ENCODE peak calls at places on chromosomes 2 and 18, in seven cellular contexts. J is fibroblast of lung; E is cardiac muscle cell; A is ovary; S is effector memory CD4-positive, alpha-beta T cell; Y is heart right ventricle; D is heart left ventricle. F is an unnamed sample. For H3K9me3 and H3K4me1, the result is how much of the 10 kb centered on the place peaks cover.

GRCh38 chr2:70961648-70961994 is 16.8 kb upstream of the ANKRD53 start:
- DNase-seq in J (no peak), E (no peak), A (no peak), S (no peak), Y (no peak), D (no peak), F (no peak)

GRCh38 chr2:47869859-47870258 is 36.4 kb downstream of the FBXO11 start:
- DNase-seq in J (no peak), E (no peak), A (no peak), S (no peak), Y (no peak), D (no peak), F (no peak)

GRCh38 chr2:31980674-31981356 is 30.0 kb downstream of the MEMO1 start:
- DNase-seq in J (peak), E (peak), A (no peak), S (no peak), Y (no peak), D (no peak), F (peak)

GRCh38 chr2:134621939-134622705 is 96.7 kb downstream of the TMEM163 start:
- DNase-seq in J (no peak), E (peak), A (no peak), S (no peak), Y (no peak), D (no peak), F (no peak)

GRCh38 chr18:49757513-49758262 is 55.6 kb downstream of the ACAA2 start:
- DNase-seq in J (no peak), E (no peak), A (no peak), S (no peak), Y (no peak), D (no peak), F (no peak)

GRCh38 chr2:206792645-206793044 is 27.2 kb downstream of the FASTKD2 start:
- DNase-seq in J (no peak), E (no peak), A (no peak), S (no peak), Y (no peak), D (no peak), F (no peak)

GRCh38 chr2:23661276-23662050 is 265.5 kb downstream of the ATAD2B start:
- DNase-seq in J (no peak), E (no peak), A (no peak), S (no peak), Y (no peak), D (no peak), F (no peak)

GRCh38 chr2:225100856-225101294 is 58.6 kb upstream of the DOCK10 start:
- DNase-seq in J (peak), E (peak), A (no peak), S (no peak), Y (no peak), D (no peak), F (no peak)

GRCh38 chr2:172374318-172375240 is 52.8 kb upstream of the ITGA6 start:
- DNase-seq in J (no peak), E (no peak), A (no peak), S (no peak), Y (no peak), D (no peak), F (no peak)

GRCh38 chr18:36382151-36382550 is 84.6 kb downstream of the FHOD3 start:
- DNase-seq in J (no peak), E (no peak), A (no peak), S (no peak), Y (no peak), D (no peak), F (no peak)

GRCh38 chr18:267380-267687 is 513 bp downstream of the THOC1 start:
- DNase-seq in J (no peak), E (no peak), A (no peak), S (no peak), Y (no peak), D (no peak), F (no peak)

GRCh38 chr2:71944183-71944550 is 203.5 kb downstream of the CYP26B1 start:
- DNase-seq in J (no peak), E (no peak), A (no peak), S (no peak), Y (no peak), D (no peak), F (no peak)

GRCh38 chr2:903223-903900 is 47.3 kb upstream of the SNTG2 start:
- DNase-seq in J (no peak), E (no peak), A (no peak), S (no peak), Y (no peak), D (no peak), F (no peak)

GRCh38 chr2:113211226-113212105 is 37.7 kb downstream of the PSD4 start:
- DNase-seq in J (peak), E (no peak), A (no peak), S (no peak), Y (no peak), D (no peak), F (no peak)

GRCh38 chr18:13437034-13437433 is 218.5 kb downstream of the LDLRAD4 start:
- DNase-seq in J (no peak), E (no peak), A (no peak), S (no peak), Y (no peak), D (no peak), F (no peak)

GRCh38 chr18:8800041-8800441 is 94.7 kb downstream of the MTCL1 start:
- DNase-seq in J (peak), E (peak), A (peak), S (no peak), Y (no peak), D (no peak), F (no peak)

GRCh38 chr2:11809586-11810236 is 63.3 kb downstream of the LPIN1 start:
- DNase-seq in J (no peak), E (peak), A (no peak), S (no peak), Y (no peak), D (no peak), F (no peak)

GRCh38 chr2:160695402-160696060 is 201.9 kb upstream of the RBMS1 start:
- DNase-seq in J (peak), E (no peak), A (no peak), S (no peak), Y (no peak), D (no peak), F (no peak)

GRCh38 chr2:45260946-45261345 is 251.7 kb upstream of the SIX2 start:
- DNase-seq in J (no peak), E (no peak), A (no peak), S (no peak), Y (no peak), D (no peak), F (no peak)

GRCh38 chr2:235300368-235301201 is 193.3 kb upstream of the AGAP1 start:
- DNase-seq in J (peak), E (peak), A (peak), S (no peak), Y (peak), D (no peak), F (no peak)

GRCh38 chr2:219182331-219183150 is 4.5 kb downstream of the RETREG2 start:
- DNase-seq in J (no peak), E (no peak), A (no peak), S (no peak), Y (no peak), D (no peak), F (no peak)

GRCh38 chr2:211161236-211161635 is 604.8 kb downstream of the CPS1 start:
- DNase-seq in J (no peak), E (no peak), A (no peak), S (no peak), Y (no peak), D (no peak), F (no peak)

GRCh38 chr2:27275211-27276150 is at the start of gene DNAJC5G:
- DNase-seq in J (no peak), E (no peak), A (no peak), S (no peak), Y (no peak), D (no peak), F (no peak)

GRCh38 chr18:5975111-5975622 is 79.8 kb upstream of the TMEM200C start:
- DNase-seq in J (peak), E (peak), A (no peak), S (no peak), Y (no peak), D (no peak), F (no peak)

GRCh38 chr2:3222636-3223035 is 155.0 kb downstream of the EIPR1 start:
- DNase-seq in J (no peak), E (no peak), A (no peak), S (peak), Y (no peak), D (no peak), F (no peak)

GRCh38 chr2:191804711-191805230 is 42.1 kb downstream of the CAVIN2 start:
- DNase-seq in J (no peak), E (no peak), A (no peak), S (no peak), Y (no peak), D (no peak), F (no peak)

GRCh38 chr18:3044931-3045698 is 32.2 kb upstream of the LPIN2 start:
- DNase-seq in J (no peak), E (peak), A (no peak), S (no peak), Y (no peak), D (peak), F (no peak)

GRCh38 chr2:54444503-54444902 is 11.6 kb upstream of the SPTBN1 start:
- DNase-seq in J (no peak), E (no peak), A (no peak), S (no peak), Y (peak), D (peak), F (no peak)

GRCh38 chr2:102782187-102782586 is 20.4 kb downstream of the TMEM182 start:
- DNase-seq in J (no peak), E (no peak), A (no peak), S (no peak), Y (no peak), D (no peak), F (no peak)

GRCh38 chr2:136010126-136010525 is 24.7 kb upstream of the DARS1 start:
- DNase-seq in J (no peak), E (no peak), A (no peak), S (no peak), Y (no peak), D (no peak), F (no peak)

GRCh38 chr2:101766871-101767739 is 69.6 kb downstream of the MAP4K4 start:
- DNase-seq in J (peak), E (peak), A (no peak), S (no peak), Y (no peak), D (no peak), F (no peak)

GRCh38 chr18:70496749-70497294 is 208.0 kb downstream of the SOCS6 start:
- DNase-seq in J (no peak), E (no peak), A (no peak), S (no peak), Y (no peak), D (no peak), F (no peak)

GRCh38 chr2:183089192-183089851 is 10.8 kb downstream of the DUSP19 start:
- DNase-seq in J (no peak), E (no peak), A (no peak), S (no peak), Y (no peak), D (no peak), F (no peak)

GRCh38 chr18:9082763-9083510 is 19.6 kb upstream of the NDUFV2 start:
- DNase-seq in J (no peak), E (no peak), A (no peak), S (peak), Y (no peak), D (no peak), F (no peak)

GRCh38 chr2:44453289-44453688 is 91.5 kb downstream of the CAMKMT start:
- DNase-seq in J (no peak), E (no peak), A (no peak), S (no peak), Y (no peak), D (no peak), F (no peak)

GRCh38 chr2:204261776-204262175 is 283.5 kb upstream of the PARD3B start:
- DNase-seq in J (no peak), E (no peak), A (no peak), S (no peak), Y (no peak), D (no peak), F (no peak)

GRCh38 chr2:240277073-240277806 is 136.8 kb upstream of the OTOS start:
- DNase-seq in J (peak), E (peak), A (no peak), S (no peak), Y (no peak), D (peak), F (no peak)

DNA sequence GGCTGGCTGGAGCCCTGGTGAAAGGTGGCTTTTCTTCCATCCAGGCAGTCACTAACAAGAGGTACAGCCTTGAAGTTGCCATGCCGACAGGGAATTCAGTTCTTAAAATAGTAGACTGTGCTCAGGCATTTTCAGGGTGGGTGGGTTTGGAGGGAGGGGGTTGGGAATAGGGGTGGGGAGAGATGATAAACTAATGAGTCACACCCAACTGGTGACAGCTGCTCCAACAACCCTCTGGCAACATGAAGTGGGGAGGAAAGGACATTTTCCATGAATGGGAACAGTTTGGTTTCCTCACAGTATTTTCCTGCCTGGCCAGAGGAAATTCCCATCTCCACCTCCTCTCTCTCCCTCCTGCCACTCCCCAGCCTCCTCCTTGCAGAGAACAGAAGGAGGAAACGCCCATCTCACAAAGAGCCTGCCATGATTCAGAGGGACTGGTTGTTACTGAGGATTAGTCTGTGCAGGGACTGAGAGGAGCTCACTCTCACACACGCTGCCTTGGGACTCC is 113.0 kb upstream of the SLC1A4 start:
- DNase-seq in J (peak), E (peak), A (no peak), S (no peak), Y (no peak), D (peak), F (no peak)
- H3K27ac ChIP-seq in J (no peak), E (peak), A (no peak), S (no peak), Y (peak), D (no peak), F (no peak)

DNA sequence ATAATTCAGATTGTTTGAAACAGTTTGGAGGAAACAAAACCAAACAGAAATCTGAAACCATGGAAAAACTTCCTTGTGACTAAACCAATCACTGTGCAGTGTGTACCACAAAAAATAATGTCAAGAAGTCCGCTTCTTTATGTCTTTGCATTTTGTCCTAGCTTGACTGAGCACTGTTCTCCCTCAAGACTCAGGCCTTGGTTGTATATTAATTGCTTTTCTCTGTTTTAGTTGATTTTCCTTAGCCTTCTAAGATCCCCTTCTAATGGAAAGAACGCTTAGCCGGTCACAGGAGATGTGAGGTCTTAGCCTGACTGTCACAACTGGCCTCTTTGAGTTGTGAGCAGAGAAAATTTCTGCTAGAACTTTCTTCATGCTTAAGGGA is 56.6 kb downstream of the LCLAT1 start:
- DNase-seq in J (no peak), E (no peak), A (no peak), S (no peak), Y (no peak), D (no peak), F (no peak)
- H3K9me3 ChIP-seq in J (under half), E (under half), A (under half), S (under half), Y (under half), D (under half), F (under half)

GRCh38 chr2:109018452-109018851 is 29.4 kb upstream of the EDAR start:
- DNase-seq in J (no peak), E (no peak), A (no peak), S (no peak), Y (no peak), D (no peak), F (no peak)
- H3K4me1 ChIP-seq in J (under half), E (under half), A (under half), S (under half), Y (under half), D (under half), F (under half)

GRCh38 chr18:24010673-24011072 is 3.9 kb upstream of the TTC39C start:
- DNase-seq in J (no peak), E (no peak), A (no peak), S (no peak), Y (no peak), D (no peak), F (no peak)

GRCh38 chr18:24006731-24007308 is 7.7 kb upstream of the TTC39C start:
- DNase-seq in J (no peak), E (no peak), A (no peak), S (no peak), Y (no peak), D (no peak), F (no peak)

GRCh38 chr18:24011095-24011917 is 3.2 kb upstream of the TTC39C start:
- DNase-seq in J (no peak), E (no peak), A (no peak), S (no peak), Y (no peak), D (no peak), F (no peak)

GRCh38 chr18:24009246-24009645 is 5.3 kb upstream of the TTC39C start:
- DNase-seq in J (no peak), E (no peak), A (no peak), S (no peak), Y (no peak), D (no peak), F (no peak)

DNA sequence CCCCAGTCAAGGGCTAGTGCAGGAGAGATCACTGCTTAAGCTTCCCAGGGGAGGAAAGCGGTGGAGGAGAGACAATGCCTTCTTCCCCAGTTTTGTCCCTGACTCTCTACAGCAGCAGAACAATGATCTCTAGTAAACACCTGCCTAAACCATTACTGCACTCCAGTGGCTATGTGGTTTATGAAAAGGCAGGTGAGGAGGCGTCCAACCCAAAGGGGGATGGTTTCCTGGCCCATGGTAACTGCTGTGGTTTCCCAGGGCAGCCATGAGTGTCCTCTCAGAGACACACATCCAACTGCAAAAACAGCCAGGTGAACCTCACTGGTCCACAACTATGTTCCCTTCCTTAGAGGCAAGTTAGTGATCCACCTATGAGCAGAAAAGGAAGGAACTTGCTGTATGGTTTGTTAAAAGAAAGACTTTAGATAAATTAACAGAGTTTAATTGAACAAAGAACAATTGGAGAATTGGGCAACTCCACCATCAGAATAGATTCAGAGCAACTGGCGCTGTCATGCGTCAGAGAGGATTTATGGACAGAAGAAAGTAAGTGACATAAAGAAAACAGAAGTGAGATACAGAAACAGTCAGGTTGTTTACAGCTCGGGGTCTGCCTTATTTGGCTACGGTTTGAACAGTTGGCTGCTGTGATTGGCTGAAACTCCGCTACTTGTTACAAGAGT is 4.8 kb upstream of the TTC39C start:
- DNase-seq in J (no peak), E (no peak), A (no peak), S (peak), Y (no peak), D (no peak), F (no peak)
- H3K27ac ChIP-seq in J (no peak), E (no peak), A (no peak), S (peak), Y (no peak), D (no peak), F (no peak)

F was measured in iPS DF 6.9.